ENCODE peak calls at places on chromosomes 16 and 17, in five cellular contexts. G, B, C, P and Y are unnamed samples.

GRCh38 chr17:19263621-19264010 is 26.4 kb downstream of the EPN2 start:
- DNase-seq in P (no peak), G (no peak), C (no peak), B (no peak), Y (no peak)

GRCh38 chr16:89135166-89135565 is 36.4 kb upstream of the CDH15 start:
- DNase-seq in B (no peak), C (no peak), P (no peak), G (no peak), Y (no peak)

GRCh38 chr16:19284207-19284606 is 1.3 kb upstream of the CLEC19A start:
- DNase-seq in B (no peak), G (no peak), C (peak; percentile 63), P (no peak), Y (no peak)

GRCh38 chr17:77821114-77821513 is 137.4 kb upstream of the TNRC6C start:
- DNase-seq in G (no peak), B (no peak), P (peak; percentile 39), C (no peak), Y (peak; percentile 58)

GRCh38 chr16:3513892-3514600 is 13.2 kb downstream of the CLUAP1 start:
- DNase-seq in P (peak; percentile 80), B (no peak), C (no peak), G (no peak), Y (no peak)

GRCh38 chr16:14278749-14279148 is 207.6 kb downstream of the MRTFB start:
- DNase-seq in B (no peak), G (no peak), C (no peak), P (no peak), Y (no peak)

GRCh38 chr16:80938035-80938927 is 68.4 kb downstream of the CMC2 start:
- DNase-seq in B (peak; percentile 73), P (no peak), G (peak; percentile 94), C (peak; percentile 51), Y (peak; percentile 70)

GRCh38 chr17:3712811-3713463 is 10.8 kb upstream of the HASPIN start:
- DNase-seq in P (no peak), C (no peak), G (no peak), B (no peak), Y (no peak)

GRCh38 chr16:64445649-64446048 is 676.2 kb downstream of the CDH11 start:
- DNase-seq in C (no peak), B (no peak), G (no peak), P (no peak), Y (no peak)

GRCh38 chr16:20901068-20901440 is 483 bp downstream of the LYRM1 start:
- DNase-seq in B (no peak), C (no peak), G (no peak), P (no peak), Y (peak; percentile 46)

GRCh38 chr16:27199747-27200146 is 3.6 kb upstream of the KDM8 start:
- DNase-seq in G (no peak), C (no peak), B (no peak), P (peak; percentile 85), Y (no peak)

GRCh38 chr16:83603981-83604570 is 203.7 kb upstream of the HSBP1 start:
- DNase-seq in B (no peak), C (no peak), G (no peak), P (no peak), Y (no peak)

GRCh38 chr17:49365667-49366066 is 3.6 kb upstream of the ZNF652 start:
- DNase-seq in G (peak; percentile 61), B (peak; percentile 30), C (peak; percentile 65), P (peak; percentile 86), Y (peak; percentile 68)

GRCh38 chr17:64788286-64789060 is 126.4 kb upstream of the SMURF2 start:
- DNase-seq in C (no peak), P (no peak), G (no peak), B (no peak), Y (no peak)

DNA sequence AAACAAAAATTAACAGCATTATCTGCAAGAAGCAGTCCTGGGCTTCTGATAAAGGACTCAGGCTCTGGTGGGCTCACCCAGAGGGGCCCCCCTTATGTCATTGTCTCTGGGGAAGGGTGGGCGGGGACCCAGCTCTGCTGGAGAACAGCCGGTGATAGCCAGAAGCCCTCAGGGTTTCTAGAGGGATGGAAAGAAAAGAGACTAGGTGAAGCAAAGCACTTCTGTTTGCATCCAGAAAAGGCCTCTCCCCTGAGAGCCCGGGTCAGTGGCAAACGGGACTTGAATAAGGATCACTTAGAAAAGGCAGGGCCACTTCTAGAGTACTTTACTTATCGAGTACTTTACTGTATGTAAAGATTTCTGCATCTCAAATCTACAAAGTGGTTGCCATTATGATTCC is 7.1 kb upstream of the CDC42EP4 start:
- DNase-seq in P (no peak), C (no peak), G (no peak), B (no peak), Y (no peak)
- TF ChIP-seq EZH2phosphoT487 in P (no peak), C (no peak), G (no peak), B (no peak), Y (no peak)

DNA sequence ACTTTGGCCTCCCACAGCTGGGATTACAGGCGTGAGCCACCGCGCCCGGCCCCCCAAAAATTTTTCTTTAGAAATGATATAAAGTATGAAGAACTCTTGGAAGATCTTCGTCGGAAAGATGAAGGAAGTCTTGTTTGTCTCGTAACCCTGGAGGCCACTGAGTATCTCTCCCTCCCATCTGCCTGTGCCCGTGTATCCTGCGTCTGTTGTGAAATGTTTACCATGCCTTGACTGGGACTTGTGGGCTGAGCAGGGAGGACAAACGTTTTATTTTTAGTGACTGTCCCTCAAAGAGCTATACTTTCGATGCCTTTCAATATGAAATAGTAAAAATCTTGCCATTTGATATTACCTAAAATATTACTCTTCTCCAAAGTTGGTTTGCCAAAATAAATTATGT is 121.2 kb downstream of the RPTOR start:
- DNase-seq in C (no peak), P (no peak), B (no peak), G (no peak), Y (no peak)
- H3K4me2 ChIP-seq in C (no peak overlapping the region), P (no peak overlapping the region), B (no peak overlapping the region), G (no peak overlapping the region), Y (no peak overlapping the region)

GRCh38 chr17:9022553-9023388 is 1.5 kb downstream of the NTN1 start:
- DNase-seq in P (no peak), B (peak; percentile 48), C (no peak), G (peak; percentile 68), Y (peak; percentile 63)
- TF ChIP-seq EZH2 in P (no peak), B (peak; percentile 98), C (no peak), G (peak; percentile 99), Y (peak; percentile 87)

GRCh38 chr17:45413498-45413923 is 19.2 kb downstream of the ARHGAP27 start:
- DNase-seq in G (no peak), C (no peak), B (peak; percentile 71), P (no peak), Y (no peak)
- TF ChIP-seq EZH2phosphoT487 in G (no peak), C (no peak), B (no peak), P (no peak), Y (no peak)

GRCh38 chr17:76271669-76272540 is 6.8 kb downstream of the UBALD2 start:
- DNase-seq in B (no peak), C (no peak), P (no peak), G (no peak), Y (peak; percentile 70)
- H3K4me2 ChIP-seq in B (peak overlapping the region; percentile 60), C (no peak overlapping the region), P (peak overlapping the region; percentile 26), G (peak overlapping the region; percentile 45), Y (peak overlapping the region; percentile 64)

DNA sequence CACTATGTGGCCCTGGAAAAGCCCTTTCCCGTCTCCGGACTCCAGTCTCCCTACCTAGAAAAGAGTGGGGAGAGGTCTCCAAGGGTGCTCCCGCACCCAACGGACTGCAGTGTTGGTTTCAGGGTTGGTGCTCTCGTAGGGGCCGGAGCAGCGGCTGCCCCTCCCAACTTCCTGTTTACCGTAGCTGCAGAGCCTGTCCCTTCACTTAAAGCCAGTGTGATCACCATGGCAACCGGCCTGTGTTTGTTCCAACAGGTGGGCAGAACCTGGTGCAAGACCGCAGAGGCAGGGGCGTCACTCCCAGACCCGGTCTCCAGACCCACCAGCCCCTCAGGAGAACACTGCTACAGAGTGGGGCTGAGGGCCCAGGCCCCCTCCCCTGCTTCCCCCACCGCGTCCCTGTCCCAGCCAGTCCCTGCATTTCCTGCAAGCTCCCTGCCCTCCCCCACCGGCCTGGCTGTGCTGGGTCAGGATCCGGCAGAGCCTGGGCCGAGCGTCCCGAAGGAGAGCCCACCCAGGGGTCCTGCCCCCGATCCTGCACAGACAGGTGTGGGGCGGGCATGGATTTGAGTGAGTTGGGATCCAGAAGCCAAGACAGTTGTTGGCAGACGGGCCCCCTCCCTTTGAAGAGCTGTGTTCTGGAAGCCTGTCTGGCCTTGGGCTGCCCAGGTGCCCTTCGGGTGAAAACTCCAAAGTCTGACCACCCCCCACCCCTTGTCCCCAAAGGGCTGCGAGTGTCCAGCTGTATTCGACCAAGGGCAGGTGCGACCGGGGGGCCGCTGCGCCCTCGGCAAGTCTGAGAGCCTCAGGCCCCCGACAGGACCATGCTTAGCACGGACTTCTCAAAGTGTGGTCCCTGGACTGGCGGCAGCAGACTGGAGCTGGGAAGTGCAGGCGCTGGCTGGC is 1.5 kb upstream of the BAIAP3 start:
- DNase-seq in P (peak; percentile 93), C (peak; percentile 33), B (peak; percentile 89), G (peak; percentile 85), Y (peak; percentile 99)
- TF ChIP-seq EZH2 in P (no peak), C (no peak), B (peak; percentile 61), G (peak; percentile 34), Y (no peak)

DNA sequence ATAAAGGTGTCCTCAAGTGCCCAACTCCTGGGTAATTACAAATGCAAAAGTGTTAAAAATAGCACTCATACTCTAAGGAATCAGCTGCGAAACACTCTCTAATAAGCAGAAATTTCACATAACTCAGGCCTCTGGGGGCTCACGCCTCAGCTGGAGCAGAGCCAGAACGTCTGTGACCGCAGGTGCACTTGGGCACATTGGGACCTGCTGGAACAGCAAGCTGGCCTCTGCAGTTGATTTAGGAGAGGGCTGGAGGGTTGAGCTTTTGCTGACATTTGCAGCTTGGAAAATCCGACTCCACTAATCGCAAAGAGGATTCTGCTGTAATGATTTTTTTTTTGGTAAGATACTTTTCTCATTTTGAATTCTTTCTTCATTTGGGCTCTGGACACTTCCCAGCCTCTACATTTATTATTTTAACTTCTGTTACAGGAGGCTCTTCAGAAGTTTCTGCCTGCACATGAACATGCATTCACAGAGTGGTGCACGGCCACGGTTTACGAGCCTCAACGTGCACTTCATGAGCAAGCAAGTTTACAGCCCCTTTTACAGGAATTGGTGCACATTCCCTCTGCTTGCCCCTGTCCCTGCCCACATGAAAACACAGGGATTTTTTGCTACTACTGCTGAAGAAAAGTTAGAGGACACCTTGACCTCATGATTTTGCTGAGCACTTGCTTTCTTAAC is 4.1 kb upstream of the SNTB2 start:
- DNase-seq in C (no peak), B (no peak), G (no peak), P (no peak), Y (no peak)
- TF ChIP-seq EZH2phosphoT487 in C (no peak), B (no peak), G (no peak), P (no peak), Y (no peak)

GRCh38 chr17:58813712-58814111 is 58.1 kb downstream of the PPM1E start:
- DNase-seq in G (no peak), B (no peak), C (no peak), P (no peak), Y (no peak)
- H3K4me2 ChIP-seq in G (no peak overlapping the region), B (no peak overlapping the region), C (no peak overlapping the region), P (no peak overlapping the region), Y (no peak overlapping the region)